ENCODE peak calls at places on chromosomes 11 and 22, in four cellular contexts. One of them, this sample, is unnamed.

GRCh38 chr11:74849525-74850391 is 99.1 kb downstream of the XRRA1 start:
- DNase-seq in body of pancreas: no peak
- DNase-seq in lower lobe of right lung: no peak
- DNase-seq in lower leg skin: no peak
- DNase-seq in this sample: no peak

GRCh38 chr22:27331526-27332281 is 469.9 kb downstream of the MN1 start:
- DNase-seq in body of pancreas: peak; percentile 60
- DNase-seq in lower leg skin: peak; percentile 88
- DNase-seq in lower lobe of right lung: peak; percentile 70
- DNase-seq in this sample: no peak

GRCh38 chr11:100004541-100004940 is 682.5 kb upstream of the ARHGAP42 start:
- DNase-seq in body of pancreas: no peak
- DNase-seq in lower leg skin: no peak
- DNase-seq in lower lobe of right lung: no peak
- DNase-seq in this sample: no peak

GRCh38 chr22:42720263-42721044 is at the start of gene A4GALT:
- DNase-seq in lower leg skin: no peak
- DNase-seq in lower lobe of right lung: no peak
- DNase-seq in body of pancreas: no peak
- DNase-seq in this sample: no peak

GRCh38 chr11:105392546-105392945 is 217.3 kb upstream of the GRIA4 start:
- DNase-seq in lower lobe of right lung: no peak
- DNase-seq in body of pancreas: no peak
- DNase-seq in lower leg skin: no peak
- DNase-seq in this sample: no peak

GRCh38 chr22:17368727-17369552 is at the start of gene CECR2:
- DNase-seq in lower leg skin: no peak
- DNase-seq in body of pancreas: peak; percentile 49
- DNase-seq in lower lobe of right lung: peak; percentile 72
- DNase-seq in this sample: no peak

GRCh38 chr11:74662487-74663103 is 68.6 kb downstream of the CHRDL2 start:
- DNase-seq in lower lobe of right lung: no peak
- DNase-seq in lower leg skin: no peak
- DNase-seq in body of pancreas: no peak
- DNase-seq in this sample: no peak

GRCh38 chr22:17972385-17973181 is 51.8 kb downstream of the MICAL3 start:
- DNase-seq in lower lobe of right lung: no peak
- DNase-seq in body of pancreas: no peak
- DNase-seq in lower leg skin: no peak
- DNase-seq in this sample: no peak

GRCh38 chr22:46737976-46738641 is at the start of gene CERK:
- DNase-seq in lower leg skin: peak; percentile 95
- DNase-seq in body of pancreas: peak; percentile 78
- DNase-seq in lower lobe of right lung: peak; percentile 75
- DNase-seq in this sample: no peak

GRCh38 chr11:66561975-66562248 is 6.5 kb downstream of the CTSF start:
- DNase-seq in lower lobe of right lung: no peak
- DNase-seq in lower leg skin: no peak
- DNase-seq in body of pancreas: no peak
- DNase-seq in this sample: no peak

DNA sequence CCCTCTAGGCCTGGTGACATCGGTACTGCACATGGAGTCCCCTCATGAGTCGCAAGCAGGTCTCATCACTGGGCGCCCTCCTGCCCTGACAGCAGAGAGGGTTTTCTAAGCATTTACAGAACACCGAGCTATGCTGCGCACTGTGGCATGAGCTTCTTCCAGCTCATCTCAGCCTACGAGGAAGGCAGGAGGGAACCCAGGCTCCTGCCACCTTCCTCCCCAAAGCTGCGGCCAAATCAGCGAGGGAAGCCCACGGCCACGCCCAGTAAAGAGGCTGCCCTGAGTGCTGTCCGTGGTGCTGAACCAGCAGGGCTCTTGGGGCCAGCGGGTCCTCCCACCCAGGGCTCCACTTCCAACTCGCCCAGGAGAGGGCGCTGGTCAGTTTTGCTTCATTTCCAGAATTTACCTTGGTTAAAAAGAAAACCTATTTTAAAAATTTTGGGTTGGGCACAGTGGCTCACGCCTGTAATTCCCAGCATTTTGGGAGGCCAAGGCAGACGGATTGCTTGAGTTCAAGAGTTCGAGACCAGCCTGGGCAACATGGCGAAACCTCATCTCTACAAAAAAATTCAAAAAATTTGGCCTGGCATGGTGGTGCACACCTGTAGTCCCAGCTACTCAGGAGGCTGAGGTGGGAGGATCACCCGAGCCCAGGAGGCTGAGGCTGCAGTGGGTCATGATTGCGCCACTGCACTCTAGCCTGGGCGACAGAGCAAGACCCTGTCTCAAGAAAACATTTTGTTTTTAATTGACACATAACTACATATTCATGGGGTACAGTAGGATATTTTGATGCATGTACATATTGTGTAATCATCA is 34.2 kb downstream of the PHF21B start:
- DNase-seq in lower lobe of right lung: peak; percentile 84
- DNase-seq in lower leg skin: peak; percentile 88
- DNase-seq in body of pancreas: peak; percentile 66
- DNase-seq in this sample: peak; percentile 56
- TF ChIP-seq CTCF in lower lobe of right lung: peak; percentile 62
- TF ChIP-seq CTCF in lower leg skin: no peak
- TF ChIP-seq CTCF in body of pancreas: peak; percentile 57
- TF ChIP-seq CTCF in this sample: peak; percentile 77

GRCh38 chr22:50189849-50190181 is 4.1 kb downstream of the TRABD start:
- DNase-seq in lower lobe of right lung: no peak
- DNase-seq in body of pancreas: no peak
- DNase-seq in lower leg skin: no peak
- DNase-seq in this sample: no peak

GRCh38 chr22:50188356-50188755 is 2.6 kb downstream of the TRABD start:
- DNase-seq in lower lobe of right lung: peak; percentile 39
- DNase-seq in lower leg skin: no peak
- DNase-seq in body of pancreas: no peak
- DNase-seq in this sample: no peak

GRCh38 chr22:50190182-50190951 is 4.7 kb downstream of the TRABD start:
- DNase-seq in lower leg skin: peak; percentile 95
- DNase-seq in body of pancreas: peak; percentile 84
- DNase-seq in lower lobe of right lung: peak; percentile 94
- DNase-seq in this sample: no peak

GRCh38 chr22:50191041-50191740 is 5.5 kb downstream of the TRABD start:
- DNase-seq in lower lobe of right lung: peak; percentile 72
- DNase-seq in lower leg skin: no peak
- DNase-seq in body of pancreas: no peak
- DNase-seq in this sample: no peak

GRCh38 chr22:50189184-50189848 is 3.6 kb downstream of the TRABD start:
- DNase-seq in body of pancreas: peak; percentile 81
- DNase-seq in lower leg skin: no peak
- DNase-seq in lower lobe of right lung: no peak
- DNase-seq in this sample: no peak
- H3K4me3 ChIP-seq in body of pancreas: no peak overlapping the region
- H3K4me3 ChIP-seq in lower leg skin: no peak overlapping the region
- H3K4me3 ChIP-seq in lower lobe of right lung: peak overlapping the region; percentile 59
- H3K4me3 ChIP-seq in this sample: no peak overlapping the region

DNA sequence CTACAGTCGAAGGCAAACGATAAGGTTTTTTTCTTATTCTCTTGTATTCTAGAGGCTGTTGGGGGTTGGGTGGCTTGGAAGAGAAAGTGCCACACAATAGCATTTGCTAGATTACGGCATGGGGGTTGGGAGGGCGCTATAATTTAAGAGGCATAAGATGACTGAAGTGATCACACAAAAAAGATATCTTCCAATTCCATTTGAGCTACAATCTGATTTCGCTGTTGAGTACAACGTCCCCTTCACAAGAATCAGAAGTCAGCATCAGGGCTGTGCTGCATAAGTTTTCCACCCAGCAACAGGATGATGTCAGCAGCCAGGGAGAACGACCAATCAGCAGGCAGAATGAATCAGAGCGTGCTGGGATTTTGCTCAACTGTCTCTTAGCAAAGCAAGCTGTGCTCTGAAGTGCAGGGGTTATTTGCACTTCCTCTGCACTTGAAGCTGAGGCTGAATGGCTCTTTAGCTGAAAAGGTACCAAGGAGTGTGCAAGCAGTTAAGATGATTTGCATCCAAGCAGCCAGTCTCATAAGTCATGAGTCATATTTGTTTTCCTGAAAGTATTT is 23.2 kb upstream of the SESN3 start:
- DNase-seq in lower leg skin: peak; percentile 93
- DNase-seq in lower lobe of right lung: peak; percentile 78
- DNase-seq in body of pancreas: peak; percentile 53
- DNase-seq in this sample: peak; percentile 89
- TF ChIP-seq CTCF in lower leg skin: no peak
- TF ChIP-seq CTCF in lower lobe of right lung: no peak
- TF ChIP-seq CTCF in body of pancreas: no peak
- TF ChIP-seq CTCF in this sample: no peak

GRCh38 chr11:40293655-40294342 is 1165.7 kb downstream of the LRRC4C start:
- DNase-seq in lower lobe of right lung: peak; percentile 55
- DNase-seq in lower leg skin: peak; percentile 87
- DNase-seq in body of pancreas: peak; percentile 69
- DNase-seq in this sample: peak; percentile 56

GRCh38 chr11:40294343-40294723 is 1165.1 kb downstream of the LRRC4C start:
- DNase-seq in lower leg skin: no peak
- DNase-seq in lower lobe of right lung: no peak
- DNase-seq in body of pancreas: no peak
- DNase-seq in this sample: no peak

GRCh38 chr11:40291304-40292100 is 1168.0 kb downstream of the LRRC4C start:
- DNase-seq in lower lobe of right lung: no peak
- DNase-seq in body of pancreas: no peak
- DNase-seq in lower leg skin: no peak
- DNase-seq in this sample: no peak

GRCh38 chr11:40295466-40295865 is 1164.0 kb downstream of the LRRC4C start:
- DNase-seq in body of pancreas: no peak
- DNase-seq in lower leg skin: no peak
- DNase-seq in lower lobe of right lung: no peak
- DNase-seq in this sample: no peak

GRCh38 chr11:40292636-40293585 is 1166.5 kb downstream of the LRRC4C start:
- DNase-seq in body of pancreas: no peak
- DNase-seq in lower lobe of right lung: no peak
- DNase-seq in lower leg skin: no peak
- DNase-seq in this sample: no peak
- H3K4me3 ChIP-seq in body of pancreas: no peak overlapping the region
- H3K4me3 ChIP-seq in lower lobe of right lung: peak overlapping the region; percentile 73
- H3K4me3 ChIP-seq in lower leg skin: peak overlapping the region; percentile 11
- H3K4me3 ChIP-seq in this sample: peak overlapping the region; percentile 58

DNA sequence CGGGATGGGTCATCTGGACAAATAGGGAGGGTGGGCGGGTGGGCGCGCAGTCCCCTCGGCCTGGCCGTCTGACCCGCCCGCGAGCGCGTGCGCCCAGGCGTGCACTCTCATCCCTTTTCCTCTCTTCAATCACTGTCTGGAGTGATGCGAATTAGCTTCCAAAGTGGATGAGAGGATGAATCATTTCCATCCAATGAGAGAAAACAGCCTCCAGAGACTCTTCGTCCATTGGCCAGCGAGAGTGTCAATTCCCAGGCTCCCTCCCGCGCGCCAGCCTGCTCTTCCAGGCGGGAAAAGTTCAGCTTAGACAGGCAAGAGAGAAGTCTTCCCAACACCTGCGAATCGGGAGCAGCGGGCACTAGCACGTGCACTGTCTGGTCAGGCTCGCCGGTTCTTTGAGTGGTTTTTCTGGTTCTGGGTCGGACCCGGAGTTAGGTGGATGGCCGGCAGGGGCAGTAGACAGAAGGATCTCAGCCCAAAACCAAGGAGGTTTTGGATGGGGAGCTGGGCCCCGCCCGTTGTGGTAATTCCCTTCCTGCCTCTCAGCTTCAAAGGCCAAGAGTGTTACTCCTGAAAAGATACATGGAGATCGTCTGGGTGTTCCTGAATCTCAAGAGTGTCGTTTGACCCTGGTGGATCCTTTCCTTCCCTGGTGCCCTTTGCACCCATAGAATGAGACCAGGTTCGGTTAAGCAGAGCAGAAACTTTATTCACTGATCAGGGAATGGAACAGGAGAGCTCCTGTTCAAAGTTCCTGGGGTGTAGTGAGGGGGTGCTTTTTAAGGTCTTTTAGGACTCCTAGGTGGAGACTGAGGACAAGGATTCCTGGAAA is 33.4 kb upstream of the GLYATL1 start:
- DNase-seq in lower lobe of right lung: no peak
- DNase-seq in lower leg skin: peak; percentile 87
- DNase-seq in body of pancreas: peak; percentile 50
- DNase-seq in this sample: peak; percentile 97
- TF ChIP-seq CTCF in lower lobe of right lung: no peak
- TF ChIP-seq CTCF in lower leg skin: no peak
- TF ChIP-seq CTCF in body of pancreas: peak; percentile 9
- TF ChIP-seq CTCF in this sample: peak; percentile 52

GRCh38 chr11:35165416-35166368 is 26.7 kb downstream of the CD44 start:
- DNase-seq in body of pancreas: no peak
- DNase-seq in lower lobe of right lung: no peak
- DNase-seq in lower leg skin: no peak
- DNase-seq in this sample: no peak
- H3K4me3 ChIP-seq in body of pancreas: no peak overlapping the region
- H3K4me3 ChIP-seq in lower lobe of right lung: no peak overlapping the region
- H3K4me3 ChIP-seq in lower leg skin: no peak overlapping the region
- H3K4me3 ChIP-seq in this sample: no peak overlapping the region

DNA sequence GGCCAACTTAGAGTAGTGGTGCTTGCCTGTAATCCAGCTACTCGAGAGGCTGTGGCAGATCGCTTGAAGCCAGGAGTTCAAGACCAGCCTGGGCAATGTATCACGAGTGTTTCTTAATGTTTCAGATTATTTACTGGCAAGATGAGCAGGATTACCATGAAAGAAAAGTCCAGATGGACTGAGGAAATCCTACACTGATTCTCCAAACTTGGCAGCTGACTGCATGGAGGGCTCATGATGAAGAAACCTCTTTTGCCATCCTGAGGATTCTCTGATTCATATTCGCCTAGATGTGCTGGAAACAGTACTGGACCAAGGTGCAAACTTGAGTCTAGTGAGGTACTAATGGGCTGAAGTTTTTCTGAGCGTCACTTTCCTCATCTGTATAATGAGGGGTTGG is 2.8 kb upstream of the SIDT2 start:
- DNase-seq in lower lobe of right lung: no peak
- DNase-seq in body of pancreas: no peak
- DNase-seq in lower leg skin: no peak
- DNase-seq in this sample: no peak
- TF ChIP-seq CTCF in lower lobe of right lung: no peak
- TF ChIP-seq CTCF in body of pancreas: no peak
- TF ChIP-seq CTCF in lower leg skin: no peak
- TF ChIP-seq CTCF in this sample: no peak

This sample was measured in LNCaP clone FGC.